ENCODE peak calls at places on chromosomes 11 and 22, in four cellular contexts. D is AG09309; H is germinal center; G is activated CD4-positive, alpha-beta T cell treated with anti-CD3 and anti-CD28 coated beads, Interleukin-2, amount 10 ng/mL, durations not matched to agents 7 days and 5 days. N is an unnamed sample.

GRCh38 chr11:6825333-6825744 is 20.1 kb upstream of the OR10A5 start:
- DNase-seq in D (no peak), G (no peak), H (no peak), N (no peak)

GRCh38 chr22:49209452-49210195 is 618.0 kb downstream of the BRD1 start:
- DNase-seq in D (no peak), H (no peak), G (no peak), N (no peak)

GRCh38 chr11:86984701-86985100 is 29.5 kb upstream of the FZD4 start:
- DNase-seq in H (no peak), G (no peak), D (no peak), N (no peak)

GRCh38 chr11:14554959-14555358 is 34.8 kb upstream of the PSMA1 start:
- DNase-seq in H (no peak), D (no peak), G (peak), N (no peak)

GRCh38 chr11:5596611-5597201 is at the start of gene TRIM6:
- DNase-seq in H (no peak), G (peak), D (no peak), N (peak)

GRCh38 chr11:111736191-111736590 is 30.0 kb downstream of the PPP2R1B start:
- DNase-seq in H (no peak), G (no peak), D (peak), N (no peak)

GRCh38 chr22:38835888-38836301 is 7.9 kb downstream of the NPTXR start:
- DNase-seq in G (no peak), H (no peak), D (no peak), N (no peak)

GRCh38 chr11:60169264-60169915 is 13.5 kb downstream of the MS4A6A start:
- DNase-seq in D (no peak), G (no peak), H (no peak), N (no peak)

GRCh38 chr11:70005107-70005818 is 72.9 kb upstream of the ANO1 start:
- DNase-seq in G (no peak), H (no peak), D (peak), N (no peak)

GRCh38 chr11:70650075-70650909 is 252.0 kb downstream of the CTTN start:
- DNase-seq in H (peak), D (peak), G (peak), N (no peak)

GRCh38 chr22:39098576-39098975 is 1.5 kb downstream of the APOBEC3H start:
- DNase-seq in D (no peak), H (no peak), G (no peak), N (no peak)

GRCh38 chr11:27282806-27283205 is 80.2 kb downstream of the CCDC34 start:
- DNase-seq in H (no peak), G (no peak), D (no peak), N (no peak)

GRCh38 chr22:45072322-45072903 is 62.6 kb upstream of the PHF21B start:
- DNase-seq in D (no peak), G (no peak), H (no peak), N (no peak)

GRCh38 chr22:50599816-50600454 is 658 bp upstream of the MAPK8IP2 start:
- DNase-seq in D (no peak), H (peak), G (peak), N (peak)

GRCh38 chr11:2862395-2862949 is 23.1 kb downstream of the CDKN1C start:
- DNase-seq in H (no peak), D (no peak), G (no peak), N (no peak)

GRCh38 chr11:432501-433100 is 9.2 kb downstream of the ANO9 start:
- DNase-seq in H (no peak), G (no peak), D (no peak), N (no peak)

GRCh38 chr11:73263640-73264039 is 8.5 kb upstream of the P2RY6 start:
- DNase-seq in H (no peak), D (no peak), G (no peak), N (no peak)

GRCh38 chr11:67490727-67491065 is 7.9 kb downstream of the AIP start:
- DNase-seq in D (no peak), H (no peak), G (no peak), N (no peak)

GRCh38 chr11:108929241-108929640 is 264.4 kb downstream of the DDX10 start:
- DNase-seq in D (peak), G (no peak), H (no peak), N (no peak)

GRCh38 chr11:9687736-9688494 is 24.0 kb downstream of the SWAP70 start:
- DNase-seq in G (no peak), D (no peak), H (no peak), N (no peak)

GRCh38 chr11:94897330-94897768 is 76.0 kb downstream of the CWC15 start:
- DNase-seq in G (peak), H (peak), D (no peak), N (peak)

GRCh38 chr22:24445481-24446290 is 18.3 kb downstream of the ADORA2A start:
- DNase-seq in D (no peak), H (no peak), G (no peak), N (no peak)

GRCh38 chr11:118088531-118088930 is 1.8 kb upstream of the SMIM35 start:
- DNase-seq in H (no peak), G (no peak), D (no peak), N (no peak)

GRCh38 chr11:128707671-128708070 is 13.8 kb downstream of the FLI1 start:
- DNase-seq in G (no peak), H (no peak), D (peak), N (no peak)

GRCh38 chr11:26191193-26191592 is 140.7 kb upstream of the ANO3 start:
- DNase-seq in H (no peak), G (no peak), D (no peak), N (no peak)

N was measured in breast epithelium.